ENCODE peak calls at places on chromosomes 11 and 22, in seven cellular contexts. U is colonic mucosa; J is mucosa of descending colon; V is CD8-positive, alpha-beta T cell; T is OCI-LY7; D is heart right ventricle; P is GM12878. W is an unnamed sample.

GRCh38 chr11:44974402-44975000 is 23.8 kb upstream of the TP53I11 start:
- DNase-seq in U (no peak), J (peak; percentile 25), V (no peak), T (no peak), D (no peak), P (no peak), W (no peak)

GRCh38 chr11:34064291-34064690 is 12.8 kb downstream of the CAPRIN1 start:
- DNase-seq in U (no peak), J (no peak), V (no peak), T (no peak), D (no peak), P (no peak), W (no peak)

GRCh38 chr11:27024865-27025264 is 15.8 kb upstream of the BBOX1 start:
- DNase-seq in U (no peak), J (no peak), V (no peak), T (no peak), D (no peak), P (no peak), W (no peak)

GRCh38 chr11:124896071-124896750 is 1.5 kb downstream of the ROBO4 start:
- DNase-seq in U (no peak), J (no peak), V (no peak), T (no peak), D (no peak), P (no peak), W (no peak)

GRCh38 chr22:38957046-38957770 is at the start of gene APOBEC3A:
- DNase-seq in U (peak; percentile 64), J (peak; percentile 76), V (no peak), T (no peak), D (no peak), P (no peak), W (no peak)

GRCh38 chr22:30225220-30225922 is 21.2 kb downstream of the LIF start:
- DNase-seq in U (no peak), J (no peak), V (no peak), T (no peak), D (no peak), P (no peak), W (no peak)

GRCh38 chr11:103608566-103608965 is 427.9 kb upstream of the DDI1 start:
- DNase-seq in U (no peak), J (no peak), V (no peak), T (no peak), D (no peak), P (no peak), W (peak; percentile 30)

GRCh38 chr11:129202646-129203045 is 10.5 kb upstream of the ARHGAP32 start:
- DNase-seq in U (no peak), J (no peak), V (no peak), T (no peak), D (no peak), P (no peak), W (no peak)

GRCh38 chr11:22165799-22166548 is 26.9 kb upstream of the ANO5 start:
- DNase-seq in U (no peak), J (no peak), V (no peak), T (no peak), D (no peak), P (no peak), W (no peak)

GRCh38 chr22:41308054-41308453 is 6.7 kb downstream of the ZC3H7B start:
- DNase-seq in U (no peak), J (no peak), V (no peak), T (no peak), D (no peak), P (no peak), W (peak; percentile 66)

GRCh38 chr22:43351966-43352345 is 8.8 kb upstream of the SCUBE1 start:
- DNase-seq in U (no peak), J (no peak), V (no peak), T (no peak), D (no peak), P (no peak), W (no peak)

GRCh38 chr11:17142450-17142849 is 65.0 kb upstream of the RPS13 start:
- DNase-seq in U (no peak), J (no peak), V (no peak), T (no peak), D (no peak), P (no peak), W (no peak)

GRCh38 chr11:120013325-120014250 is 124.3 kb downstream of the TRIM29 start:
- DNase-seq in U (peak; percentile 63), J (peak; percentile 78), V (no peak), T (peak; percentile 5), D (peak; percentile 42), P (no peak), W (peak; percentile 33)

GRCh38 chr22:33124471-33124870 is 66.3 kb upstream of the SYN3 start:
- DNase-seq in U (no peak), J (no peak), V (no peak), T (no peak), D (no peak), P (no peak), W (no peak)

GRCh38 chr22:43521716-43522115 is 109.9 kb downstream of the MPPED1 start:
- DNase-seq in U (no peak), J (no peak), V (no peak), T (no peak), D (no peak), P (no peak), W (no peak)

GRCh38 chr11:1876361-1877063 is 15.2 kb downstream of the PRR33 start:
- DNase-seq in U (peak; percentile 64), J (peak; percentile 73), V (no peak), T (peak; percentile 18), D (peak; percentile 81), P (no peak), W (peak; percentile 97)

GRCh38 chr11:64545605-64546004 is 45.4 kb upstream of the SLC22A12 start:
- DNase-seq in U (no peak), J (no peak), V (no peak), T (no peak), D (no peak), P (no peak), W (peak; percentile 72)

GRCh38 chr22:38886333-38886732 is 14.3 kb upstream of the CBX6 start:
- DNase-seq in U (no peak), J (no peak), V (no peak), T (no peak), D (no peak), P (no peak), W (no peak)

GRCh38 chr11:107741044-107741823 is 29.4 kb upstream of the SLN start:
- DNase-seq in U (no peak), J (peak; percentile 22), V (no peak), T (peak; percentile 42), D (no peak), P (peak; percentile 25), W (peak; percentile 37)

GRCh38 chr11:8296203-8296602 is 32.5 kb upstream of the LMO1 start:
- DNase-seq in U (no peak), J (no peak), V (no peak), T (no peak), D (no peak), P (no peak), W (no peak)

GRCh38 chr11:8298801-8299786 is 35.4 kb upstream of the LMO1 start:
- DNase-seq in U (no peak), J (no peak), V (no peak), T (no peak), D (no peak), P (no peak), W (no peak)

GRCh38 chr11:8296872-8297271 is 33.2 kb upstream of the LMO1 start:
- DNase-seq in U (no peak), J (no peak), V (no peak), T (no peak), D (peak; percentile 1), P (no peak), W (no peak)

GRCh38 chr11:8297781-8298440 is 34.2 kb upstream of the LMO1 start:
- DNase-seq in U (no peak), J (no peak), V (no peak), T (no peak), D (no peak), P (no peak), W (no peak)

GRCh38 chr11:8301622-8302021 is 37.9 kb upstream of the LMO1 start:
- DNase-seq in U (no peak), J (no peak), V (no peak), T (no peak), D (no peak), P (no peak), W (no peak)
- TF ChIP-seq CTCF in U (no peak), J (no peak), V (no peak), T (no peak), D (no peak), P (no peak), W (no peak)

DNA sequence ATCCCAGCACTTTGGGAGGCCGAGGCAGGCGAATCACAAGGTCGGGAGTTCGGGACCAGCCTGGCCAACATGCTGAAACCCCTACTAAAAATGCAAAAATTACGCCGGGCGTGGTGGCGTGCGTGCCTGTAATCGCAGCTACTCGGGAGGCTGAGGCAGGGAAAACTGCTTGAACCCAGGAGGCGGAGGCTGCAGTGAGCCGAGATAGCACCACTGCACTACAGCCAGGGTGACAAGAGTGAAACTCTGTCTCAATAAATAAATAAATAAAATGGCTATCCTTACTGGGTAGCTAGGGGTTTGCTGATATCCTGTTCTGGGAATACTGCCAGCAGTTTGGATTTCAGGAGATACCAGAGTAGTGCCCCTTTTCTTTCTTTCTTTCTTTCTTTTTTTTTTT is 2.4 kb upstream of the RBM14 start:
- DNase-seq in U (no peak), J (no peak), V (no peak), T (no peak), D (no peak), P (no peak), W (peak; percentile 54)
- H3K4me3 ChIP-seq in U (no peak overlapping the region), J (no peak overlapping the region), V (no peak overlapping the region), T (no peak overlapping the region), D (no peak overlapping the region), P (no peak overlapping the region), W (no peak overlapping the region)

GRCh38 chr11:68930991-68931855 is 27.5 kb downstream of the IGHMBP2 start:
- DNase-seq in U (no peak), J (no peak), V (no peak), T (no peak), D (no peak), P (no peak), W (no peak)

GRCh38 chr11:68928481-68928880 is 24.8 kb downstream of the IGHMBP2 start:
- DNase-seq in U (no peak), J (no peak), V (no peak), T (no peak), D (peak; percentile 52), P (no peak), W (no peak)

GRCh38 chr11:68928108-68928429 is 24.4 kb downstream of the IGHMBP2 start:
- DNase-seq in U (no peak), J (no peak), V (no peak), T (no peak), D (no peak), P (no peak), W (peak; percentile 39)

GRCh38 chr11:68929135-68929534 is 25.4 kb downstream of the IGHMBP2 start:
- DNase-seq in U (no peak), J (no peak), V (no peak), T (no peak), D (no peak), P (no peak), W (no peak)

GRCh38 chr11:68929706-68930605 is 26.3 kb downstream of the IGHMBP2 start:
- DNase-seq in U (no peak), J (no peak), V (no peak), T (no peak), D (no peak), P (no peak), W (no peak)
- TF ChIP-seq CTCF in U (no peak), J (no peak), V (no peak), T (no peak), D (no peak), P (no peak), W (no peak)

GRCh38 chr11:60128376-60128775 is 39.9 kb downstream of the MS4A2 start:
- DNase-seq in U (no peak), J (no peak), V (no peak), T (no peak), D (no peak), P (no peak), W (no peak)
- H3K4me3 ChIP-seq in U (no peak overlapping the region), J (no peak overlapping the region), V (no peak overlapping the region), T (no peak overlapping the region), D (no peak overlapping the region), P (no peak overlapping the region), W (no peak overlapping the region)

W was measured in fibroblast of villous mesenchyme.